ENCODE peak calls at places on chromosomes 6 and 20, in four cellular contexts. X is activated CD4-positive, alpha-beta T cell treated with anti-CD3 and anti-CD28 coated beads for 36 hours; L is natural killer cell; Q is heart right ventricle. J is an unnamed sample.

GRCh38 chr6:90140683-90141082 is 156.0 kb downstream of the BACH2 start:
- ATAC-seq in X (no peak), L (no peak), Q (no peak), J (no peak)

GRCh38 chr20:49184691-49185070 is 3.5 kb downstream of the STAU1 start:
- ATAC-seq in X (no peak), L (no peak), Q (no peak), J (no peak)

GRCh38 chr20:9919271-9920014 is 80.6 kb upstream of the PAK5 start:
- ATAC-seq in X (no peak), L (no peak), Q (no peak), J (no peak)

GRCh38 chr6:3664641-3665041 is 86.9 kb downstream of the PXDC1 start:
- ATAC-seq in X (no peak), L (no peak), Q (no peak), J (no peak)

GRCh38 chr6:53112404-53112803 is 36.2 kb downstream of the GCM1 start:
- ATAC-seq in X (peak; percentile 36), L (no peak), Q (no peak), J (peak; percentile 44)

GRCh38 chr6:138844203-138844602 is 48.3 kb downstream of the ECT2L start:
- ATAC-seq in X (no peak), L (no peak), Q (peak; percentile 92), J (no peak)

GRCh38 chr20:58267389-58268215 is 39.1 kb upstream of the ANKRD60 start:
- ATAC-seq in X (no peak), L (no peak), Q (no peak), J (no peak)

GRCh38 chr6:32944265-32944664 is 3.4 kb upstream of the HLA-DMB start:
- ATAC-seq in X (peak; percentile 51), L (peak; percentile 43), Q (peak; percentile 39), J (peak; percentile 43)

GRCh38 chr20:33373735-33374605 is 27.3 kb downstream of the CDK5RAP1 start:
- ATAC-seq in X (no peak), L (no peak), Q (no peak), J (no peak)

GRCh38 chr20:50321797-50322480 is 131.3 kb downstream of the CEBPB start:
- ATAC-seq in X (no peak), L (no peak), Q (no peak), J (no peak)

J was measured in activated T-helper 17 cell treated with anti-CD3 and anti-CD28 coated beads, Interleukin-2, amount 50 U/mL, for 72 hours.